ENCODE peak calls at places on chromosomes 1 and 21, in eight cellular contexts. C is amniotic stem cell, D is AG09319, A is NAMALWA, Z is lower leg skin, S is nucleus accumbens, R is bronchial epithelial cell, H is neural crest cell. J is an unnamed sample.

GRCh38 chr1:67997746-67998145 is 52.7 kb downstream of the DIRAS3 start:
- DNase-seq in A (no peak), H (no peak), C (no peak), D (no peak), R (no peak), Z (no peak), S (no peak), J (no peak)

GRCh38 chr1:163673076-163673475 is 351.3 kb downstream of the NUF2 start:
- DNase-seq in Z (no peak), D (no peak), A (no peak), H (no peak), C (no peak), R (no peak), S (no peak), J (no peak)

GRCh38 chr1:116739371-116740007 is 14.7 kb upstream of the CD2 start:
- DNase-seq in S (no peak), A (no peak), C (no peak), D (no peak), H (no peak), Z (no peak), R (no peak), J (no peak)

GRCh38 chr1:154846921-154847442 is 23.1 kb downstream of the KCNN3 start:
- DNase-seq in C (no peak), A (no peak), S (peak; percentile 80), H (no peak), Z (no peak), R (no peak), D (no peak), J (no peak)

GRCh38 chr21:40335689-40336088 is 468.5 kb downstream of the PCP4 start:
- DNase-seq in D (no peak), Z (no peak), R (no peak), C (no peak), A (no peak), S (no peak), H (no peak), J (no peak)

GRCh38 chr1:184025242-184025675 is 12.3 kb downstream of the COLGALT2 start:
- DNase-seq in Z (no peak), R (no peak), H (no peak), S (no peak), D (peak; percentile 83), C (peak; percentile 86), A (no peak), J (no peak)

GRCh38 chr1:116159611-116160010 is 48.4 kb downstream of the MAB21L3 start:
- DNase-seq in H (no peak), S (no peak), R (no peak), D (no peak), Z (no peak), A (no peak), C (no peak), J (no peak)

GRCh38 chr1:110746644-110747259 is 72.0 kb upstream of the KCNA3 start:
- DNase-seq in H (peak; percentile 67), A (peak; percentile 58), D (no peak), C (peak; percentile 7), R (peak; percentile 37), S (peak; percentile 9), Z (no peak), J (no peak)

GRCh38 chr1:247548092-247548491 is 842 bp upstream of the GCSAML start:
- DNase-seq in H (no peak), R (no peak), D (no peak), C (no peak), Z (no peak), S (no peak), A (no peak), J (no peak)

GRCh38 chr1:186620951-186621350 is 59.3 kb downstream of the PTGS2 start:
- DNase-seq in Z (no peak), D (peak; percentile 80), R (peak; percentile 33), A (no peak), C (peak; percentile 34), H (no peak), S (no peak), J (no peak)

GRCh38 chr1:198624648-198624980 is 14.2 kb upstream of the PTPRC start:
- DNase-seq in R (no peak), S (no peak), C (no peak), H (no peak), A (no peak), Z (no peak), D (no peak), J (no peak)

GRCh38 chr1:241934181-241934815 is 23.3 kb upstream of the BECN2 start:
- DNase-seq in R (peak; percentile 11), C (no peak), A (no peak), Z (no peak), D (peak; percentile 25), S (peak; percentile 31), H (peak; percentile 36), J (no peak)

GRCh38 chr1:174874337-174875053 is 125.3 kb upstream of the CACYBP start:
- DNase-seq in D (no peak), S (no peak), H (no peak), A (peak; percentile 80), C (no peak), Z (no peak), R (no peak), J (peak; percentile 13)

GRCh38 chr1:211814313-211814712 is 16.2 kb downstream of the LPGAT1 start:
- DNase-seq in C (no peak), R (no peak), D (no peak), H (no peak), S (no peak), A (no peak), Z (no peak), J (no peak)

GRCh38 chr1:170853302-170853701 is 82.0 kb upstream of the MROH9 start:
- DNase-seq in Z (no peak), R (no peak), D (no peak), H (no peak), C (no peak), A (no peak), S (no peak), J (no peak)

GRCh38 chr1:32858791-32859190 is 11.9 kb downstream of the FNDC5 start:
- DNase-seq in A (no peak), Z (peak; percentile 2), D (no peak), S (peak; percentile 31), C (no peak), H (no peak), R (no peak), J (no peak)

GRCh38 chr1:179805291-179806195 is 62.5 kb downstream of the FAM163A start:
- DNase-seq in H (no peak), R (no peak), D (no peak), A (no peak), C (no peak), Z (no peak), S (no peak), J (no peak)

GRCh38 chr1:2990376-2991115 is 30.7 kb upstream of the ACTRT2 start:
- DNase-seq in Z (peak; percentile 75), D (no peak), S (no peak), H (no peak), R (no peak), A (no peak), C (no peak), J (no peak)

GRCh38 chr1:68442006-68442405 is 7.7 kb downstream of the RPE65 start:
- DNase-seq in S (no peak), H (no peak), A (no peak), R (no peak), C (no peak), Z (no peak), D (no peak), J (no peak)

GRCh38 chr1:231734417-231734816 is 107.8 kb downstream of the DISC1 start:
- DNase-seq in H (no peak), D (no peak), A (no peak), R (peak; percentile 60), S (no peak), Z (no peak), C (no peak), J (no peak)